ENCODE peak calls at places on chromosomes 13 and 19, in ten cellular contexts. T is Calu3, M is CD14-positive monocyte, A is esophagus muscularis mucosa, L is IMR-90, Q is GM23338, W is keratinocyte, K is thoracic aorta, N is left ventricle myocardium inferior, D is brain microvascular endothelial cell. I is an unnamed sample.

GRCh38 chr19:40802300-40803169 is 3.5 kb downstream of the EGLN2 start:
- DNase-seq in W (no peak), L (no peak), N (peak), A (no peak), D (no peak), T (no peak), M (no peak), Q (no peak), K (no peak), I (no peak)

GRCh38 chr19:20423381-20424207 is 142.0 kb downstream of the ZNF737 start:
- DNase-seq in N (peak), T (peak), W (peak), K (no peak), A (no peak), D (peak), M (peak), Q (peak), L (peak), I (peak)

GRCh38 chr13:89602655-89603054 is 1744.8 kb upstream of the MIR17HG start:
- DNase-seq in D (no peak), L (no peak), K (no peak), Q (no peak), T (no peak), M (no peak), A (no peak), W (no peak), N (no peak), I (no peak)

GRCh38 chr13:61383101-61383500 is 32.5 kb downstream of the PCDH20 start:
- DNase-seq in A (no peak), L (no peak), K (no peak), N (no peak), D (no peak), Q (no peak), W (no peak), T (no peak), M (no peak), I (no peak)

GRCh38 chr13:66069570-66069969 is 1160.6 kb downstream of the PCDH9 start:
- DNase-seq in D (peak), A (no peak), N (no peak), Q (no peak), W (no peak), M (no peak), K (no peak), T (no peak), L (peak), I (no peak)

GRCh38 chr13:42836930-42837329 is 55.5 kb downstream of the FAM216B start:
- DNase-seq in L (peak), A (no peak), D (peak), K (no peak), Q (peak), W (no peak), N (no peak), M (no peak), T (peak), I (no peak)

GRCh38 chr19:18946335-18946734 is 5.3 kb upstream of the HOMER3 start:
- DNase-seq in N (no peak), M (no peak), A (no peak), W (no peak), L (no peak), D (no peak), Q (no peak), K (no peak), T (no peak), I (no peak)

GRCh38 chr19:4581381-4582111 is 22.1 kb upstream of the SEMA6B start:
- DNase-seq in N (no peak), K (no peak), L (no peak), Q (peak), D (no peak), A (no peak), M (no peak), W (no peak), T (no peak), I (peak)

GRCh38 chr19:8302357-8302691 is 5.8 kb downstream of the CD320 start:
- DNase-seq in T (no peak), N (peak), M (peak), D (no peak), Q (no peak), K (no peak), W (no peak), A (no peak), L (no peak), I (peak)

GRCh38 chr13:113648218-113648615 is 9.8 kb downstream of the ATP4B start:
- DNase-seq in K (no peak), L (no peak), D (no peak), Q (no peak), W (no peak), T (no peak), A (no peak), M (no peak), N (peak), I (no peak)

GRCh38 chr13:37640499-37640898 is 41.9 kb upstream of the POSTN start:
- DNase-seq in N (no peak), Q (peak), D (peak), T (peak), L (peak), K (no peak), W (no peak), A (no peak), M (no peak), I (no peak)

GRCh38 chr19:27765397-27765796 is 1447.6 kb downstream of the UQCRFS1 start:
- DNase-seq in A (peak), K (no peak), D (no peak), T (no peak), M (no peak), N (no peak), W (no peak), Q (no peak), L (no peak), I (no peak)

GRCh38 chr13:98171806-98172569 is 5.1 kb downstream of the RNF113B start:
- DNase-seq in L (peak), K (no peak), M (no peak), Q (no peak), A (no peak), T (no peak), N (peak), D (peak), W (no peak), I (no peak)

GRCh38 chr19:55503447-55504251 is 15.4 kb downstream of the SSC5D start:
- DNase-seq in Q (peak), L (peak), W (peak), N (peak), T (peak), D (peak), A (peak), K (peak), M (peak), I (peak)

GRCh38 chr19:37468961-37469777 is at the start of gene ZNF570:
- DNase-seq in Q (peak), A (peak), M (peak), N (peak), D (peak), W (peak), T (peak), L (peak), K (peak), I (peak)

GRCh38 chr13:45369116-45369515 is 28.1 kb upstream of the TPT1 start:
- DNase-seq in M (no peak), K (no peak), T (no peak), L (no peak), W (no peak), D (no peak), Q (no peak), N (no peak), A (no peak), I (no peak)

GRCh38 chr19:3591876-3592613 is 6.8 kb downstream of the GIPC3 start:
- DNase-seq in A (no peak), N (no peak), W (no peak), T (no peak), D (no peak), M (no peak), K (no peak), L (no peak), Q (no peak), I (no peak)

GRCh38 chr19:39218230-39219007 is 14.4 kb upstream of the SYCN start:
- DNase-seq in K (no peak), A (no peak), D (no peak), T (no peak), Q (no peak), W (no peak), N (no peak), L (no peak), M (no peak), I (no peak)

GRCh38 chr13:113551081-113552000 is 33.2 kb upstream of the TFDP1 start:
- DNase-seq in M (no peak), T (no peak), W (no peak), L (no peak), D (no peak), K (no peak), N (no peak), A (peak), Q (no peak), I (no peak)

GRCh38 chr19:7550987-7551761 is 15.7 kb downstream of the PNPLA6 start:
- DNase-seq in L (peak), W (no peak), T (no peak), Q (peak), A (no peak), N (peak), K (no peak), D (peak), M (no peak), I (peak)

GRCh38 chr13:112181336-112182051 is 114.5 kb downstream of the SOX1 start:
- DNase-seq in T (no peak), L (no peak), W (no peak), M (no peak), A (no peak), N (no peak), K (no peak), Q (no peak), D (no peak), I (no peak)

GRCh38 chr13:51995677-51996551 is 15.3 kb downstream of the ATP7B start:
- DNase-seq in D (no peak), A (no peak), W (no peak), K (no peak), N (peak), M (no peak), L (no peak), Q (peak), T (no peak), I (no peak)

GRCh38 chr13:106490887-106491321 is 44.6 kb downstream of the EFNB2 start:
- DNase-seq in W (no peak), N (no peak), M (no peak), K (no peak), A (no peak), Q (no peak), L (no peak), T (no peak), D (no peak), I (no peak)

GRCh38 chr19:32896516-32897214 is 27.1 kb upstream of the SLC7A9 start:
- DNase-seq in Q (no peak), A (no peak), W (no peak), L (peak), M (no peak), D (no peak), T (no peak), K (no peak), N (no peak), I (no peak)

GRCh38 chr19:2246801-2247361 is 2.2 kb upstream of the AMH start:
- DNase-seq in N (peak), A (no peak), W (no peak), K (no peak), T (peak), L (peak), D (peak), Q (no peak), M (no peak), I (no peak)

GRCh38 chr19:5002143-5002542 is 33.2 kb downstream of the KDM4B start:
- DNase-seq in K (no peak), A (no peak), D (peak), M (no peak), N (no peak), Q (no peak), T (peak), L (peak), W (no peak), I (no peak)

GRCh38 chr19:35845215-35846037 is 6.9 kb downstream of the NPHS1 start:
- DNase-seq in N (no peak), K (no peak), Q (peak), W (no peak), T (peak), L (no peak), D (no peak), M (no peak), A (no peak), I (no peak)

GRCh38 chr19:35847911-35848310 is 4.4 kb downstream of the NPHS1 start:
- DNase-seq in T (no peak), Q (no peak), L (no peak), N (no peak), K (no peak), M (no peak), A (no peak), W (no peak), D (no peak), I (no peak)

GRCh38 chr19:35843676-35844481 is 8.4 kb downstream of the NPHS1 start:
- DNase-seq in M (no peak), N (no peak), K (no peak), D (no peak), T (no peak), A (no peak), Q (peak), L (no peak), W (no peak), I (no peak)

GRCh38 chr19:35844482-35845214 is 7.7 kb downstream of the NPHS1 start:
- DNase-seq in W (no peak), L (no peak), A (no peak), M (no peak), K (no peak), T (no peak), D (no peak), Q (no peak), N (no peak), I (no peak)

GRCh38 chr19:35846038-35846668 is 6.2 kb downstream of the NPHS1 start:
- DNase-seq in D (no peak), T (no peak), A (no peak), W (no peak), N (no peak), L (no peak), M (no peak), K (no peak), Q (peak), I (no peak)
- TF ChIP-seq CTCF in D (no peak), T (no peak), A (no peak), W (no peak), N (no peak), L (no peak), M (no peak), K (no peak), Q (no peak), I (no peak)

DNA sequence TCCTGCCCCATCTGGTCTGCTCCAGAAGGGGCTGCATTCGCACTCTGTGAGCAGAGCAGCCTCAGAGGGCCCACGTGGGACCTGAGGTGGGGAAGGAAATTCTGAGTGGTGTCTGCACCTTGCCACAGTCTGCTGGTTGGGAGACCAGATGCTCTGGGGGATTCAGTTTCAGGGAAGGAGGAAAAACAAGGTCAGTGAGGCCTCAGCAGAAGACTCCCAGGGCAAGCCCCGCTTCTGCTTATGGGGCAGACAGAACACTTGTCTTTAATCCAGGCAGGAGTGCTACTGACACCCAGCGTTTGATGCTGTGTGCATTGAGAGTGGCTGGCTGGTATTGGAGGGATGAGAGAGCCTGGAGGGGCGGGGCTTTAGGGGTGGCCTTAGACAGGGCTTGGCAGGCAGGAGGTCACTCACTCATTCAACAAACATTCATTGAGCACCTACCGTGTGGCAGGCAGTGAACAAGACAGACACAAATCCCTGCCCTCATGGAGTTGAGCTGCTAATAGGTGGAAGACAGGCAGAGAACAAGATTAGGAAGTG is 4.9 kb upstream of the CLEC17A start:
- DNase-seq in M (no peak), N (no peak), Q (peak), W (no peak), K (no peak), T (no peak), A (no peak), L (no peak), D (no peak), I (no peak)
- TF ChIP-seq CTCF in M (no peak), N (no peak), Q (no peak), W (no peak), K (no peak), T (no peak), A (no peak), L (no peak), D (no peak), I (no peak)

GRCh38 chr13:75569576-75569975 is 20.0 kb downstream of the UCHL3 start:
- DNase-seq in N (no peak), W (no peak), L (no peak), T (no peak), D (no peak), A (no peak), Q (no peak), K (no peak), M (no peak), I (no peak)

DNA sequence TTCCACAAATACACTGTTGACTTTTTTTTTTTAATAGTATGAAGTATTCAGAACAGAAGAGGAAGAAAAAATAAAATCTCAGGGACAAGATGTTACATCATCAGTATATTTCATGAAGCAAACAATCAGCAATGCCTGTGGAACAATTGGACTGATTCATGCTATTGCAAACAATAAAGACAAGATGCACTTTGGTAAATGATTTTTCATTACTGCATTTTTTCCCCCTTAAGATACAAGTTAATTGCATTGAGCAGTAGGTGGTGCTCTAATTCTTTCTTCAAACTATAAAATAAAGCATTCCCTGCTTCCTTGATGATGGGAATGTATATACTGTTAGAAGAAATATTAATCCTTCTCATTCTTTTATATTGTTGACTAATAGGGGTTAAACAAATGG is 17.1 kb downstream of the UCHL3 start:
- DNase-seq in D (no peak), L (peak), W (no peak), M (no peak), N (no peak), K (no peak), T (no peak), Q (peak), A (no peak), I (no peak)
- TF ChIP-seq CTCF in D (peak), L (peak), W (no peak), M (no peak), N (peak), K (no peak), T (no peak), Q (peak), A (no peak), I (peak)

DNA sequence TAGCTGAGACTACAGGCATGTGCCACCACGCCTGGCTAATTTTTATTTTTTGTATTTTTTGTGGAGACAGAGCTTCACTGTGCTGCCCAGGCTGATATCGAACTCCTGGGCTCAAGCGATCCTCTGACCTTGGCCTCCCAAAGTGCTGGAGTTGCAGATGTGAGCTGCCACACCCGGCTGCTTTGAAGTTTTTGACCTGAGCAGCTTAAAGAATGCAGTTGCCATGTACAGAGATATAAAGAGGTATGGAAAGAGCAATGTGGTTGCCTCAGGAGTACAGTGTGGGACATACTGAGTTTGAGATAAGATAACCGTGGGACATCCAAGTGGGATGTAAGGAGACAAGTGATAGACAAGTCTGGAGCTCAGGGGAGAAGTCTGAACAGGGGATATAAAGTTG is 82.7 kb upstream of the LSM14A start:
- DNase-seq in N (no peak), Q (no peak), D (no peak), L (no peak), K (no peak), A (no peak), T (no peak), W (no peak), M (no peak), I (no peak)
- TF ChIP-seq CTCF in N (no peak), Q (no peak), D (no peak), L (no peak), K (no peak), A (no peak), T (no peak), W (no peak), M (no peak), I (no peak)

GRCh38 chr19:6253886-6254285 is 25.9 kb downstream of the MLLT1 start:
- DNase-seq in W (no peak), M (no peak), D (no peak), L (no peak), K (no peak), N (no peak), Q (no peak), T (no peak), A (no peak), I (no peak)
- TF ChIP-seq CTCF in W (no peak), M (no peak), D (no peak), L (no peak), K (no peak), N (no peak), Q (no peak), T (no peak), A (no peak), I (no peak)

GRCh38 chr19:17323973-17324327 is 10.7 kb downstream of the ANO8 start:
- DNase-seq in Q (no peak), T (no peak), N (no peak), K (no peak), L (no peak), M (peak), W (no peak), D (no peak), A (no peak), I (no peak)
- TF ChIP-seq CTCF in Q (no peak), T (no peak), N (no peak), K (no peak), L (no peak), M (peak), W (no peak), D (peak), A (no peak), I (no peak)

I was measured in neural crest cell.